ENCODE peak calls at places on chromosomes 6 and 20, in four cellular contexts. V is naive thymus-derived CD4-positive, alpha-beta T cell; W is lower lobe of right lung; A is PC-9. F is an unnamed sample.
A peak's percentile ranks its signal among the peaks of the same experiment; 100 is the strongest.

GRCh38 chr6:69835414-69836179 is 30.8 kb upstream of the COL19A1 start:
- DNase-seq in V (no peak), W (no peak), A (peak; percentile 1), F (no peak)

GRCh38 chr6:157428418-157429202 is 47.6 kb downstream of the ZDHHC14 start:
- DNase-seq in V (peak; percentile 72), W (no peak), A (peak; percentile 28), F (no peak)

GRCh38 chr20:7257719-7258466 is 490.4 kb downstream of the BMP2 start:
- DNase-seq in V (no peak), W (no peak), A (no peak), F (no peak)

GRCh38 chr20:22728146-22728745 is 143.9 kb upstream of the FOXA2 start:
- DNase-seq in V (no peak), W (no peak), A (no peak), F (no peak)

GRCh38 chr6:19830171-19830570 is 7.0 kb upstream of the ID4 start:
- DNase-seq in V (no peak), W (no peak), A (no peak), F (no peak)

GRCh38 chr6:111480988-111481830 is 1.8 kb downstream of the REV3L start:
- DNase-seq in V (no peak), W (no peak), A (no peak), F (no peak)

GRCh38 chr6:137852811-137853210 is 14.2 kb upstream of the TNFAIP3 start:
- DNase-seq in V (no peak), W (no peak), A (no peak), F (no peak)

GRCh38 chr20:2259731-2260130 is 36.1 kb upstream of the TGM3 start:
- DNase-seq in V (no peak), W (no peak), A (no peak), F (no peak)

GRCh38 chr20:20212675-20213096 is 155.2 kb upstream of the INSM1 start:
- DNase-seq in V (no peak), W (no peak), A (no peak), F (no peak)

GRCh38 chr6:39933669-39934059 is 598 bp downstream of the MOCS1 start:
- DNase-seq in V (no peak), W (no peak), A (no peak), F (no peak)

GRCh38 chr6:113570651-113571050 is 286.5 kb upstream of the MARCKS start:
- DNase-seq in V (no peak), W (no peak), A (no peak), F (no peak)

GRCh38 chr20:58853976-58854637 is 1.6 kb downstream of the GNAS start:
- DNase-seq in V (no peak), W (no peak), A (no peak), F (no peak)

GRCh38 chr20:64001607-64002011 is 20.7 kb downstream of the PRPF6 start:
- DNase-seq in V (no peak), W (no peak), A (no peak), F (no peak)

GRCh38 chr6:145247677-145248419 is 487.5 kb downstream of the EPM2A start:
- DNase-seq in V (no peak), W (no peak), A (no peak), F (no peak)

GRCh38 chr6:108365488-108365887 is 70.6 kb downstream of the AFG1L start:
- DNase-seq in V (no peak), W (no peak), A (no peak), F (no peak)

GRCh38 chr6:82030301-82030700 is 217.2 kb downstream of the IBTK start:
- DNase-seq in V (no peak), W (no peak), A (no peak), F (no peak)

GRCh38 chr6:149884215-149884614 is 13.7 kb downstream of the RAET1E start:
- DNase-seq in V (no peak), W (peak; percentile 79), A (no peak), F (peak; percentile 83)

GRCh38 chr6:161673026-161673425 is 399.2 kb upstream of the AGPAT4 start:
- DNase-seq in V (no peak), W (no peak), A (no peak), F (no peak)

GRCh38 chr6:121917834-121918559 is 481.5 kb upstream of the HSF2 start:
- DNase-seq in V (no peak), W (no peak), A (no peak), F (no peak)

GRCh38 chr6:32700391-32701040 is 34.1 kb upstream of the HLA-DQB1 start:
- DNase-seq in V (no peak), W (no peak), A (peak; percentile 32), F (no peak)

GRCh38 chr6:166661329-166661728 is 34.3 kb upstream of the RPS6KA2 start:
- DNase-seq in V (no peak), W (no peak), A (no peak), F (no peak)

GRCh38 chr6:8859501-8859900 is 424.2 kb upstream of the SLC35B3 start:
- DNase-seq in V (no peak), W (no peak), A (no peak), F (no peak)

GRCh38 chr6:82924799-82925535 is 140.7 kb downstream of the UBE3D start:
- DNase-seq in V (no peak), W (no peak), A (no peak), F (no peak)

GRCh38 chr6:122853259-122853995 is 64.4 kb downstream of the SMPDL3A start:
- DNase-seq in V (no peak), W (no peak), A (no peak), F (no peak)

GRCh38 chr20:23268792-23269354 is 81.7 kb upstream of the NXT1 start:
- DNase-seq in V (no peak), W (no peak), A (no peak), F (no peak)

GRCh38 chr6:7883381-7883780 is 27.2 kb downstream of the TXNDC5 start:
- DNase-seq in V (no peak), W (no peak), A (no peak), F (no peak)

GRCh38 chr6:120405947-120406346 is 928.3 kb downstream of the TBC1D32 start:
- DNase-seq in V (no peak), W (no peak), A (no peak), F (no peak)

GRCh38 chr6:36599791-36600209 is 5.6 kb downstream of the SRSF3 start:
- DNase-seq in V (peak; percentile 55), W (peak; percentile 56), A (no peak), F (peak; percentile 70)

GRCh38 chr6:1263039-1263849 is 48.7 kb upstream of the FOXQ1 start:
- DNase-seq in V (no peak), W (peak; percentile 61), A (no peak), F (peak; percentile 76)

GRCh38 chr6:153449279-153449678 is 318.2 kb upstream of the RGS17 start:
- DNase-seq in V (no peak), W (no peak), A (no peak), F (no peak)

GRCh38 chr20:44038681-44039123 is 124.0 kb downstream of the TOX2 start:
- DNase-seq in V (no peak), W (no peak), A (no peak), F (peak; percentile 49)

GRCh38 chr6:157054531-157054979 is 268.8 kb downstream of the TMEM242 start:
- DNase-seq in V (no peak), W (no peak), A (no peak), F (no peak)

GRCh38 chr20:40961176-40961575 is 67.4 kb upstream of the TOP1 start:
- DNase-seq in V (no peak), W (no peak), A (no peak), F (no peak)

GRCh38 chr6:129267028-129267427 is 384.1 kb downstream of the LAMA2 start:
- DNase-seq in V (no peak), W (no peak), A (no peak), F (no peak)

GRCh38 chr6:113281014-113281810 is 575.9 kb upstream of the MARCKS start:
- DNase-seq in V (no peak), W (no peak), A (no peak), F (no peak)

GRCh38 chr6:129555206-129555832 is 154.7 kb downstream of the ARHGAP18 start:
- DNase-seq in V (no peak), W (no peak), A (no peak), F (no peak)

GRCh38 chr20:36273414-36274247 is 32.5 kb upstream of the DLGAP4 start:
- DNase-seq in V (no peak), W (no peak), A (peak; percentile 15), F (no peak)

GRCh38 chr6:123276439-123277045 is 280.5 kb downstream of the CLVS2 start:
- DNase-seq in V (no peak), W (no peak), A (no peak), F (no peak)

GRCh38 chr20:1430004-1430451 is 36.6 kb downstream of the NSFL1C start:
- DNase-seq in V (no peak), W (no peak), A (no peak), F (no peak)

GRCh38 chr6:85678602-85679444 is 36.1 kb upstream of the SYNCRIP start:
- DNase-seq in V (peak; percentile 98), W (peak; percentile 99), A (peak; percentile 96), F (peak; percentile 99)

GRCh38 chr6:85677243-85677956 is 34.7 kb upstream of the SYNCRIP start:
- DNase-seq in V (no peak), W (no peak), A (no peak), F (no peak)

GRCh38 chr6:85679445-85680123 is 36.9 kb upstream of the SYNCRIP start:
- DNase-seq in V (no peak), W (no peak), A (no peak), F (no peak)

GRCh38 chr6:85678000-85678601 is 35.4 kb upstream of the SYNCRIP start:
- DNase-seq in V (no peak), W (no peak), A (no peak), F (no peak)

GRCh38 chr6:85680388-85680787 is 37.7 kb upstream of the SYNCRIP start:
- DNase-seq in V (no peak), W (no peak), A (no peak), F (no peak)
- H3K4me3 ChIP-seq in V (no peak overlapping the region), W (no peak overlapping the region), A (peak overlapping the region; percentile 95), F (no peak overlapping the region)

GRCh38 chr20:34579191-34579661 is 20.7 kb downstream of the MAP1LC3A start:
- DNase-seq in V (no peak), W (no peak), A (peak; percentile 78), F (no peak)
- H3K4me1 ChIP-seq in V (peaks cover 10% of the 10 kb centered on the region), W (peaks cover 12% of the 10 kb centered on the region), A (peaks cover 31% of the 10 kb centered on the region), F (peaks cover 8% of the 10 kb centered on the region)

DNA sequence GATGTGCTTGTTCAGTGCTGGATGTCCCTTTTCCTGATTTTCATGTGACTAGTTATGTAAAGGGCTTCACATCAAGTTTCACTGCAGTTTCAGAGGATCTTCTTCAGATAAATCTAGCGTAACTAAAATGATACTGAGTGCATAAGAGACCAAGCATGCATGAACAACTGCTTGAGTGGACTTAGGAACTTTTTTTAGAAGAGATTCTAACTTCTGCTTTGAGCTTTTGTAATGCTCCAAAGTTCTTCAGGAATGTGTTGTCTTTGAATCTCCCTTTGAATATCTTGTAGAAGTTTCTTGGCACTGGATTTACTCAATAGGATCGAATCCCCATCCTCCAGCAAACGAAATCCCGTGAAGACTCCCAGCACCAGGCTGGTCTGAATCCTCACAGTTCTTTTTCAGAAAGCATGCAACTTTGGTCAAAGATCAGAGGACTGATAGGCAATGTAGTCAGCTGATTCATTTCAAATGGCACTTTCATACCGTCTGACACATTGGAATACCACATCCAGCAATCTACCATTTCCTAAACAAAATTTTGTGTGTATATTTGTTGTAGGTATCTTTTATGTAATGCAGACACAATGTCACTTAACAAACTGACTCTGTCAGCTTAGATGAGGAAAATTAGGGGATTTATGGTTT is 33.2 kb downstream of the ENPP1 start:
- DNase-seq in V (no peak), W (no peak), A (no peak), F (no peak)
- H3K27ac ChIP-seq in V (no peak overlapping the region), W (no peak overlapping the region), A (no peak overlapping the region), F (no peak overlapping the region)

GRCh38 chr6:142927904-142928303 is 17.1 kb downstream of the HIVEP2 start:
- DNase-seq in V (no peak), W (no peak), A (no peak), F (no peak)
- H3K4me3 ChIP-seq in V (peak overlapping the region; percentile 87), W (peak overlapping the region; percentile 68), A (peak overlapping the region; percentile 49), F (peak overlapping the region; percentile 68)